ENCODE peak calls at places on chromosomes 3 and 15, in seven cellular contexts. Z is upper lobe of left lung, P is breast epithelium, H is Peyer's patch, M is A549, E is IMR-90, G is stomach. U is an unnamed sample.

GRCh38 chr3:74639681-74640080 is 25.2 kb upstream of the CNTN3 start:
- DNase-seq in Z (no peak), P (no peak), H (no peak), M (no peak), E (peak), G (no peak), U (no peak)

GRCh38 chr3:112293368-112294321 is at the start of gene SLC9C1:
- DNase-seq in Z (no peak), P (peak), H (peak), M (peak), E (peak), G (no peak), U (peak)

GRCh38 chr3:126934991-126935390 is 47.9 kb upstream of the PLXNA1 start:
- DNase-seq in Z (no peak), P (no peak), H (no peak), M (no peak), E (no peak), G (no peak), U (no peak)

GRCh38 chr15:67125589-67126502 is 60.4 kb downstream of the SMAD3 start:
- DNase-seq in Z (no peak), P (peak), H (peak), M (peak), E (peak), G (peak), U (no peak)

GRCh38 chr3:28781053-28781452 is 432.4 kb upstream of the AZI2 start:
- DNase-seq in Z (no peak), P (no peak), H (no peak), M (no peak), E (no peak), G (no peak), U (no peak)

GRCh38 chr3:175398676-175399075 is 539.5 kb downstream of the NAALADL2 start:
- DNase-seq in Z (no peak), P (no peak), H (no peak), M (no peak), E (peak), G (no peak), U (no peak)

GRCh38 chr15:25848769-25849430 is 14.2 kb downstream of the ATP10A start:
- DNase-seq in Z (no peak), P (no peak), H (no peak), M (no peak), E (no peak), G (no peak), U (no peak)

GRCh38 chr3:95511915-95512314 is 1302.5 kb upstream of the EPHA6 start:
- DNase-seq in Z (no peak), P (no peak), H (no peak), M (no peak), E (no peak), G (no peak), U (no peak)

GRCh38 chr3:113261996-113262665 is 50.8 kb downstream of the BOC start:
- DNase-seq in Z (no peak), P (no peak), H (no peak), M (no peak), E (no peak), G (no peak), U (no peak)

GRCh38 chr15:67082007-67082536 is 16.7 kb downstream of the SMAD3 start:
- DNase-seq in Z (peak), P (no peak), H (peak), M (no peak), E (no peak), G (peak), U (peak)

DNA sequence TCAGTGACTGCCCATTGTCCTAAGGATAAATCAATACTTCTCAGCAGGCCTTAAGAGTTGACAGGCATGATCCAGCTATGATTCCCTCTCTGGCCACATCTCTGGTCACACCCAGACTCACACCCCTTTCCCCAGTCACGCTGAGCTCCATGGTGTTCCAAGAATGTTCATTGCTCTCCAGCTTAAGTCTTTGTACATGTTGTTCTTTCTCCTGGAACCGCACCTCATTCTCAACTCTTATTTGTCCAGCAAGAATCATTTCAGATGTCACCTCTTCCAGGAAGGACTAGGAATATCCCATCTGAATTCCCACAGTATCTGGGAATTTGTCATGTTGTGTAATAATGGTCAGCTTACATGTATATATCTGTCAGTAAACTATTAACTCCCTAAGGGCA is 118.3 kb upstream of the GALNT15 start:
- DNase-seq in Z (peak), P (peak), H (peak), M (peak), E (no peak), G (no peak), U (no peak)
- TF ChIP-seq POLR2A in Z (no peak), P (no peak), H (no peak), M (no peak), E (no peak), G (no peak), U (no peak)

GRCh38 chr15:72475674-72476073 is 1.5 kb downstream of the ARIH1 start:
- DNase-seq in Z (no peak), P (no peak), H (no peak), M (no peak), E (no peak), G (no peak), U (no peak)

GRCh38 chr15:72472907-72473669 is 1.0 kb upstream of the ARIH1 start:
- DNase-seq in Z (no peak), P (no peak), H (no peak), M (peak), E (peak), G (no peak), U (no peak)

GRCh38 chr15:72473670-72474465 is at the start of gene ARIH1:
- DNase-seq in Z (peak), P (peak), H (peak), M (peak), E (peak), G (peak), U (peak)

GRCh38 chr15:72474466-72474911 is 359 bp downstream of the ARIH1 start:
- DNase-seq in Z (no peak), P (no peak), H (no peak), M (no peak), E (no peak), G (no peak), U (peak)

GRCh38 chr15:72474912-72475601 is 927 bp downstream of the ARIH1 start:
- DNase-seq in Z (peak), P (peak), H (peak), M (peak), E (peak), G (peak), U (peak)
- TF ChIP-seq POLR2A in Z (peak), P (peak), H (peak), M (peak), E (peak), G (no peak), U (peak)

DNA sequence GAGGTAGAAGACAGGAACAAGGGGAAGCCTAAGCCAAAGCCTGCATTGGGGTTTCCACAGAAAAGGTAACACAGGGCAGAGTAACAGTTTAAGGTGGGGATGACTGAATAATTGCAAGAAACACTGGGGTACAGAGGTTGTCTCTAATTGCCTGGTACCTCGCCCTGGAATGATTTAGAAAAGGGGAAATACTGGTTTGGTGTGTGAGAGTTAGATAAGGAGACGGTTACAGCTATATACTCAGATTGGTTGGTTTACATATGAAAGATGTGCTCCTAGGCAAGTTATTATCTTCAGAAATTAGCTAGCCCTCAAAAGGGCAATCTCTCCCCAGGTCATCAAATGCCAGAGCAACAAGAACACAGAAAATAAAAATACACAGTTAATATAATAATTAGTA is 58.8 kb downstream of the SMARCC1 start:
- DNase-seq in Z (no peak), P (no peak), H (no peak), M (no peak), E (no peak), G (no peak), U (peak)
- TF ChIP-seq POLR2A in Z (no peak), P (no peak), H (no peak), M (no peak), E (no peak), G (no peak), U (no peak)

GRCh38 chr3:58237238-58237939 is at the start of gene ABHD6:
- DNase-seq in Z (peak), P (peak), H (peak), M (peak), E (peak), G (peak), U (peak)
- TF ChIP-seq POLR2A in Z (peak), P (no peak), H (peak), M (peak), E (no peak), G (no peak), U (no peak)

DNA sequence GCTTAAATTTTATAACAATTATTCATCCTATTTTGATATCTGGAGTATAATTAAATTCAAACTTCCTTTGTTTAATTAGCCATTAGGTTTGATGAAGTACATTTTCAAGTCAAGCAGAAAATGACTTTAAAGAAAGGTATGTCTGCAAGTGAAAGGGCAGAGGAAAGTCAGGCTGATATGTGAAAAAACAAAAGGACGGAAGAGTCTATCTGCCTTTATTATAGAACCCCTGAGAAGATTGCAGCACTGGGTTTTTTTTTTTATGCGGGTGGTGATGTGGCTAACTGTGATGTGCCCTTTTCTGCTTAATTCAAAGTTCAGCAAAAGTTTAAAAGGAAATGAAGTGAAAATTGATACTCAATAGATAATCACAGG is 83.2 kb downstream of the COL8A1 start:
- DNase-seq in Z (no peak), P (no peak), H (no peak), M (no peak), E (peak), G (no peak), U (no peak)
- TF ChIP-seq POLR2A in Z (no peak), P (no peak), H (no peak), M (no peak), E (no peak), G (no peak), U (no peak)

DNA sequence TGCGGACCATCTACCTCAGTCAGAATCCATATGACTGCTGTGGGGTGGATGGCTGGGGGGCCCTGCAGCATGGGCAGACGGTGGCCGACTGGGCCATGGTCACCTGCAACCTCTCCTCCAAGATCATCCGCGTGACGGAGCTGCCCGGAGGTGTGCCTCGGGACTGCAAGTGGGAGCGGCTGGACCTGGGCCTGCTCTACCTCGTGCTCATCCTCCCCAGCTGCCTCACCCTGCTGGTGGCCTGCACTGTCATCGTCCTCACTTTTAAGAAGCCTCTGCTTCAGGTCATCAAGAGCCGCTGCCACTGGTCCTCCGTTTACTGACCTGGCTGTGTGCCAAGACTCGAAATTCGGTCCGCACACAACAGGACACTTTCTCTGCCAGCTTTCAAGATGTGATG is 21.9 kb downstream of the NRROS start:
- DNase-seq in Z (no peak), P (no peak), H (no peak), M (no peak), E (no peak), G (no peak), U (no peak)
- TF ChIP-seq POLR2A in Z (no peak), P (no peak), H (no peak), M (no peak), E (no peak), G (no peak), U (no peak)

GRCh38 chr3:101722394-101723173 is 1.8 kb upstream of the CEP97 start:
- DNase-seq in Z (no peak), P (no peak), H (peak), M (no peak), E (no peak), G (no peak), U (no peak)
- TF ChIP-seq POLR2A in Z (no peak), P (no peak), H (no peak), M (no peak), E (no peak), G (no peak), U (no peak)

GRCh38 chr15:56918907-56919707 is 663 bp downstream of the TCF12 start:
- DNase-seq in Z (peak), P (peak), H (peak), M (peak), E (peak), G (peak), U (peak)
- TF ChIP-seq POLR2A in Z (peak), P (no peak), H (peak), M (peak), E (peak), G (no peak), U (no peak)

DNA sequence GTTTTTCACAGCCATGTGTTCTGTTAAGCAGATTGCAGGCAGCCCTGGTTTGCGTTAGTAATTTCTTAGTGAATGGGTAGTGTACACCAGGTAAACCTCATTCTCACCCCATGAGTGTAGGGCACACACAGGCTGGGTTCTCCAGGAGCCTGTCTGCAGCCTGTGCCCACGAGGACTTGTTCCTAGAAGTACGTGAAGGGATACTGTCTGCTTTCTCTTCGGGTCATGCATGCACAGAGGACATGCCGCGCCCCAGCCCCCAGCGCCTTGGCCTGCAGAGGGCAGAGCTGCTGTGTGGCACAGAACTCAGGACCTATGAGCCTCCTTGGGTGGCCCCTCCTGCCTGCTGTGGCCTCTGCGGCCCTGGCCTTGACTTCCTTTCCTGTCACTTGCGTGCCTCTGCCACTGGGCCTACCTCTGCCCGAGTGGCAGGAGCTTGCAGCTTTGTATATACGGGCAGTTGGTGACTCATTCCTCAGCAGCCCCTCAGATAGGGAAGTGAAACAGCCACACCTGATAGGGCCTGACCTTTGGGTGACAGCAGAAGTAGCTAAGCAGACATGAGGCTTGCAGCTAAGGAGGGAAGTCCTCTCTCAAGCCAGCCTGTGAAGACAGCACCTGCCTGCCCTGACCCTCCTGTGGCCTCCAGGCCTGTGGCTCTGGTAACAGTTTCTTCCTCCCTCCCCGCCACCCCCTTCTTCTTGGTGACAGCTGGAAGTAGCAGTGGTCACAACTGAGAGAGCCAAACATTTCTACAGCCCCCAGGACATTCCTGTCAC is 19.5 kb downstream of the PPCDC start:
- DNase-seq in Z (peak), P (peak), H (peak), M (peak), E (peak), G (peak), U (peak)
- TF ChIP-seq POLR2A in Z (peak), P (no peak), H (peak), M (no peak), E (no peak), G (no peak), U (no peak)

GRCh38 chr15:70376031-70376928 is 278.6 kb upstream of the TLE3 start:
- DNase-seq in Z (peak), P (peak), H (no peak), M (no peak), E (no peak), G (peak), U (no peak)
- TF ChIP-seq POLR2A in Z (no peak), P (no peak), H (no peak), M (no peak), E (no peak), G (no peak), U (no peak)

U was measured in erythroblast.